ENCODE peak calls at places on chromosomes 16 and 17, in four cellular contexts. One of them, this sample, is unnamed.

GRCh38 chr17:48374650-48375230 is 55.3 kb downstream of the SKAP1 start:
- DNase-seq in lower leg skin: no peak
- DNase-seq in ovary: no peak
- DNase-seq in adrenal gland: peak; percentile 48
- DNase-seq in this sample: peak; percentile 78

GRCh38 chr16:58187657-58188430 is 10.1 kb downstream of the CSNK2A2 start:
- DNase-seq in ovary: no peak
- DNase-seq in adrenal gland: no peak
- DNase-seq in lower leg skin: no peak
- DNase-seq in this sample: no peak

GRCh38 chr16:84484579-84485254 is 19.7 kb downstream of the MEAK7 start:
- DNase-seq in ovary: peak; percentile 84
- DNase-seq in lower leg skin: no peak
- DNase-seq in adrenal gland: peak; percentile 80
- DNase-seq in this sample: peak; percentile 42

GRCh38 chr16:13076878-13077277 is 175.5 kb downstream of the SHISA9 start:
- DNase-seq in lower leg skin: no peak
- DNase-seq in adrenal gland: no peak
- DNase-seq in ovary: no peak
- DNase-seq in this sample: no peak

GRCh38 chr16:85854935-85855334 is 44.0 kb upstream of the IRF8 start:
- DNase-seq in lower leg skin: no peak
- DNase-seq in adrenal gland: no peak
- DNase-seq in ovary: no peak
- DNase-seq in this sample: no peak

GRCh38 chr17:79340286-79340685 is 265.7 kb downstream of the ENGASE start:
- DNase-seq in ovary: no peak
- DNase-seq in lower leg skin: no peak
- DNase-seq in adrenal gland: no peak
- DNase-seq in this sample: no peak

GRCh38 chr17:46059457-46059856 is 60.4 kb downstream of the STH start:
- DNase-seq in ovary: no peak
- DNase-seq in adrenal gland: no peak
- DNase-seq in lower leg skin: no peak
- DNase-seq in this sample: peak; percentile 68

GRCh38 chr17:78032166-78032565 is 73.7 kb downstream of the TNRC6C start:
- DNase-seq in ovary: no peak
- DNase-seq in lower leg skin: no peak
- DNase-seq in adrenal gland: no peak
- DNase-seq in this sample: peak; percentile 67

GRCh38 chr16:30715777-30716445 is 16.9 kb downstream of the SRCAP start:
- DNase-seq in ovary: peak; percentile 7
- DNase-seq in adrenal gland: no peak
- DNase-seq in lower leg skin: no peak
- DNase-seq in this sample: no peak

GRCh38 chr17:18314059-18314730 is 599 bp downstream of the TOP3A start:
- DNase-seq in ovary: no peak
- DNase-seq in adrenal gland: no peak
- DNase-seq in lower leg skin: no peak
- DNase-seq in this sample: peak; percentile 57

GRCh38 chr17:18318122-18318521 is 3.0 kb downstream of the SMCR8 start:
- DNase-seq in ovary: no peak
- DNase-seq in adrenal gland: no peak
- DNase-seq in lower leg skin: no peak
- DNase-seq in this sample: no peak

GRCh38 chr17:18315498-18316360 is 636 bp downstream of the SMCR8 start:
- DNase-seq in ovary: no peak
- DNase-seq in lower leg skin: no peak
- DNase-seq in adrenal gland: peak; percentile 38
- DNase-seq in this sample: no peak

GRCh38 chr17:18318771-18319450 is 3.8 kb downstream of the SMCR8 start:
- DNase-seq in lower leg skin: no peak
- DNase-seq in ovary: no peak
- DNase-seq in adrenal gland: no peak
- DNase-seq in this sample: no peak

GRCh38 chr17:18314731-18315497 is at the start of the genes SMCR8 and TOP3A:
- DNase-seq in ovary: peak; percentile 98
- DNase-seq in lower leg skin: peak; percentile 99
- DNase-seq in adrenal gland: peak; percentile 98
- DNase-seq in this sample: peak; percentile 99
- TF ChIP-seq POLR2A in ovary: no peak
- TF ChIP-seq POLR2A in lower leg skin: peak; percentile 69
- TF ChIP-seq POLR2A in adrenal gland: peak; percentile 82
- TF ChIP-seq POLR2A in this sample: peak; percentile 69

DNA sequence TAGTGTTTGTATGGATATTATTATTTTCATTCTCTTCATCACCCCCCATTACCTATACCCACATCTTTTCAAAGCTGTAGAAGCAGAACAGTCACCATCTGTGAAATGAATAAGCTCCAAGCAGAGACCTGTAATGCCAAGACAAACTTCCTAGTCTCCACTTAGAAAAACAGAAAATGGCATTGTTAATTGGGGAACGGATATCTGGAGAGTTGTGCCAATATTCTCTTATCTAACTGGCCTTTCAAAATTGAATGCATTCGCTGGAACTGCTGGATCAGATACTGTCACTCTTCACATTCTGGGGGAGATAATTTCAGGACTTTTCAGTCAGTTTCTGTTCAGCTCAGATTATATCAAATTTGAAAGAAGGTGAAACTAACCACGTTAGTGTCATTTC is 464.4 kb upstream of the GOT2 start:
- DNase-seq in adrenal gland: no peak
- DNase-seq in ovary: no peak
- DNase-seq in lower leg skin: no peak
- DNase-seq in this sample: peak; percentile 3
- TF ChIP-seq POLR2A in adrenal gland: no peak
- TF ChIP-seq POLR2A in ovary: no peak
- TF ChIP-seq POLR2A in lower leg skin: no peak
- TF ChIP-seq POLR2A in this sample: no peak

GRCh38 chr16:88066234-88066633 is 115.0 kb downstream of the BANP start:
- DNase-seq in lower leg skin: no peak
- DNase-seq in ovary: no peak
- DNase-seq in adrenal gland: no peak
- DNase-seq in this sample: no peak
- TF ChIP-seq POLR2A in lower leg skin: no peak
- TF ChIP-seq POLR2A in ovary: no peak
- TF ChIP-seq POLR2A in adrenal gland: no peak
- TF ChIP-seq POLR2A in this sample: no peak

GRCh38 chr16:14572535-14572934 is 57.5 kb downstream of the PARN start:
- DNase-seq in adrenal gland: no peak
- DNase-seq in ovary: no peak
- DNase-seq in lower leg skin: no peak
- DNase-seq in this sample: no peak
- TF ChIP-seq POLR2A in adrenal gland: no peak
- TF ChIP-seq POLR2A in ovary: no peak
- TF ChIP-seq POLR2A in lower leg skin: no peak
- TF ChIP-seq POLR2A in this sample: no peak

GRCh38 chr17:8830141-8830540 is 31.0 kb upstream of the MFSD6L start:
- DNase-seq in adrenal gland: no peak
- DNase-seq in lower leg skin: no peak
- DNase-seq in ovary: no peak
- DNase-seq in this sample: no peak

GRCh38 chr17:8826808-8827435 is 27.8 kb upstream of the MFSD6L start:
- DNase-seq in ovary: no peak
- DNase-seq in adrenal gland: no peak
- DNase-seq in lower leg skin: peak; percentile 6
- DNase-seq in this sample: no peak

GRCh38 chr17:8831234-8831849 is 32.2 kb upstream of the MFSD6L start:
- DNase-seq in ovary: no peak
- DNase-seq in lower leg skin: no peak
- DNase-seq in adrenal gland: no peak
- DNase-seq in this sample: no peak

GRCh38 chr17:8828517-8828875 is 29.3 kb upstream of the MFSD6L start:
- DNase-seq in lower leg skin: no peak
- DNase-seq in adrenal gland: no peak
- DNase-seq in ovary: no peak
- DNase-seq in this sample: no peak

DNA sequence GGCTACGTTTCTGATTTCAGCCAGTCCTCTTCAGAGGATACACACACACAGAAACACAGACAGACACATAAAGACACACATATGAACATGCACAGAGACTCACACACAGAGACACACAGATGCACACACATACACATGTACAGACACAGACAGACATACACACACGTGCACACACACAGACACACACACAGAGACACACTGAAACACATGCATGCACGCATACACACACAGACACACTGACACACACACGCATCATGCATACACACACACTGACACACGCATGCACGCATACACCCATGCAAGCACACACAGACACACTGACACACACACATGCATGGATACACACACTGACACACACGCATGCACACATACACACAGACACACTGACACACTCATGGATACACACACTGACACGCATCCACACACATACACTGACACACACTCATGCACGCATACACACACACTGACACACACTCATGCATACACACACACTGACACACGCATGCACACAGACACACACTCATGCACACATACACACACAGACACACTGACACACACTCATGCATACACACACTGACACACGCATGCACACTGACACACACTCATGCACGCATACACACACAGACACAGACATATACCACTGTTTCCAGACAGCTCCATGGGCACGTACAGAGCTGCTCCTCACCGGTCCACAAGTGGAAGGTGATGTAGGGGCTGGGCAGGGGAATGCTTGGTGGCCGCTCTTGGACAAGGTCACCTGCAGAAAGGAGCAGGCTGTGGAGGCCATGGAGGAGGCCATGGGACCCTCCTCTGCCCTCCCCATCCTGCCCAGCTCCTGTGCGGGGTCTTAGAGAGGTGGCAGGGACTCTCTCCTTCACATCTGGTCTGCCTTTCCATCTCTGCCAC is 30.1 kb upstream of the MFSD6L start:
- DNase-seq in ovary: no peak
- DNase-seq in lower leg skin: no peak
- DNase-seq in adrenal gland: no peak
- DNase-seq in this sample: no peak
- TF ChIP-seq POLR2A in ovary: no peak
- TF ChIP-seq POLR2A in lower leg skin: no peak
- TF ChIP-seq POLR2A in adrenal gland: no peak
- TF ChIP-seq POLR2A in this sample: no peak

DNA sequence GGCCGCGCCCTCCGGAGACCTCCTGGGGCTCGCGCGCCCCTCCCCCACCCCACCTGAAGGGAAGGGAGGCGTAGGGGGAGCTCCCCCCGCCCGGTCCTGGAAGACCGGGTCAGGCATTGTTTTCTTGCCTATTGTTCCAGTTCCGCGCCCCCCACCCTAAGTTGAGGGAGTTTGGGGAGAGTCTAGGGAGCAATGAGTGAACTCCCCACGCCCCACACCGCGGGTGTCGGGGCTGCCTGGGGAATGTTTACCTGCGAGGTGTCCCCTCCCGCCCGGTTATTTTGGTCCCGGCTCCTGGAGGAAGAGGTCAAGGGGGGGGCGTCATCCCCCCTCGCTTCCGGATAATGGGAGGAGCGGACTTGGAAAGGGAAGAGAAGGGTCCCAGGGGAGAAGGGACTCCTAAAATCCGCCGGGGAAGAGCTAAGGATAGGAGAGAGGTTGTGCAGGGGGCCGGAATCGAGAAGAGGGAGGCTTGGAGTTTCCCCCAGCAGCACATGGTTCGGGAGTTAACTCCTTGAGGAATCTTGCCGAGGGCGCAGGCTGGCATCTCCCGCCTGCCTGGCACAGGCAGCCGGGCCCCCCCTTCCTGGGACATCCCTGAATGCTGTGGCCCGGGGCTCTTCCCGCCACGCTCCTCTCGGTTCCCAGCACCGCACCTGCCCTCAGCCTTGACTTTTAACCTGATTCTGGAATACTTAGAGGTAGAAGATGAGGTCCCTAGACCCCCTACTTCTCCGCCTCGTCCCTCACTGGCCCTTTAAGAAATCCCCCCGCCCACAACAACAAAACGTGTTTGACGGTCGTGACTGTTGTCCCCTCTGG is 941 bp downstream of the MLLT6 start:
- DNase-seq in lower leg skin: no peak
- DNase-seq in adrenal gland: peak; percentile 57
- DNase-seq in ovary: peak; percentile 79
- DNase-seq in this sample: no peak
- TF ChIP-seq POLR2A in lower leg skin: no peak
- TF ChIP-seq POLR2A in adrenal gland: peak; percentile 16
- TF ChIP-seq POLR2A in ovary: no peak
- TF ChIP-seq POLR2A in this sample: no peak

This sample was measured in erythroblast.